ENCODE peak calls at places on chromosome 9, in five cellular contexts. C, Y, P, D and J are unnamed samples.

GRCh38 chr9:21331676-21332402 is 3.4 kb downstream of the KLHL9 start:
- DNase-seq in C (no peak), Y (no peak), P (no peak), D (no peak), J (no peak)

GRCh38 chr9:21404146-21404545 is 4.8 kb upstream of the IFNA8 start:
- DNase-seq in C (no peak), Y (no peak), P (no peak), D (no peak), J (no peak)

GRCh38 chr9:11893331-11893730 is 799.9 kb upstream of the TYRP1 start:
- DNase-seq in C (no peak), Y (no peak), P (no peak), D (no peak), J (no peak)

GRCh38 chr9:16262467-16263261 is 607.8 kb downstream of the BNC2 start:
- DNase-seq in C (no peak), Y (no peak), P (no peak), D (no peak), J (no peak)

GRCh38 chr9:97847474-97848236 is 5.4 kb upstream of the FOXE1 start:
- DNase-seq in C (no peak), Y (no peak), P (no peak), D (no peak), J (no peak)

GRCh38 chr9:134716067-134716466 is 74.5 kb downstream of the COL5A1 start:
- DNase-seq in C (no peak), Y (no peak), P (no peak), D (no peak), J (no peak)

GRCh38 chr9:16329699-16330113 is 540.8 kb downstream of the BNC2 start:
- DNase-seq in C (no peak), Y (no peak), P (peak; percentile 80), D (no peak), J (no peak)

GRCh38 chr9:133355881-133356357 is 368 bp downstream of the SURF1 start:
- DNase-seq in C (no peak), Y (no peak), P (no peak), D (no peak), J (no peak)

GRCh38 chr9:79809931-79810330 is 238.2 kb downstream of the TLE4 start:
- DNase-seq in C (no peak), Y (no peak), P (no peak), D (peak; percentile 5), J (no peak)

GRCh38 chr9:132488611-132489010 is 78.6 kb downstream of the CFAP77 start:
- DNase-seq in C (no peak), Y (no peak), P (no peak), D (no peak), J (no peak)

GRCh38 chr9:70340572-70340971 is 73.9 kb downstream of the KLF9 start:
- DNase-seq in C (no peak), Y (no peak), P (no peak), D (peak; percentile 18), J (no peak)

GRCh38 chr9:135165003-135165711 is 77.7 kb downstream of the OLFM1 start:
- DNase-seq in C (no peak), Y (no peak), P (no peak), D (no peak), J (no peak)

GRCh38 chr9:127676636-127677035 is 30.2 kb upstream of the CFAP157 start:
- DNase-seq in C (no peak), Y (no peak), P (no peak), D (no peak), J (no peak)

GRCh38 chr9:70510157-70510770 is 95.8 kb upstream of the KLF9 start:
- DNase-seq in C (peak; percentile 56), Y (no peak), P (peak; percentile 70), D (peak; percentile 20), J (no peak)

GRCh38 chr9:131255731-131256197 is 20.5 kb downstream of the FAM78A start:
- DNase-seq in C (no peak), Y (no peak), P (no peak), D (no peak), J (no peak)

GRCh38 chr9:126299706-126300276 is 26.8 kb upstream of the MVB12B start:
- DNase-seq in C (no peak), Y (no peak), P (no peak), D (no peak), J (peak; percentile 42)

GRCh38 chr9:98993570-98993945 is 49.9 kb downstream of the COL15A1 start:
- DNase-seq in C (no peak), Y (no peak), P (no peak), D (no peak), J (no peak)

GRCh38 chr9:34072410-34072809 is 23.7 kb upstream of the UBAP2 start:
- DNase-seq in C (peak; percentile 26), Y (no peak), P (no peak), D (no peak), J (no peak)

GRCh38 chr9:112705773-112706427 is 12.0 kb downstream of the INIP start:
- DNase-seq in C (peak; percentile 36), Y (no peak), P (no peak), D (no peak), J (no peak)

GRCh38 chr9:98215821-98216220 is 23.4 kb upstream of the CORO2A start:
- DNase-seq in C (no peak), Y (no peak), P (no peak), D (peak; percentile 70), J (no peak)

DNA sequence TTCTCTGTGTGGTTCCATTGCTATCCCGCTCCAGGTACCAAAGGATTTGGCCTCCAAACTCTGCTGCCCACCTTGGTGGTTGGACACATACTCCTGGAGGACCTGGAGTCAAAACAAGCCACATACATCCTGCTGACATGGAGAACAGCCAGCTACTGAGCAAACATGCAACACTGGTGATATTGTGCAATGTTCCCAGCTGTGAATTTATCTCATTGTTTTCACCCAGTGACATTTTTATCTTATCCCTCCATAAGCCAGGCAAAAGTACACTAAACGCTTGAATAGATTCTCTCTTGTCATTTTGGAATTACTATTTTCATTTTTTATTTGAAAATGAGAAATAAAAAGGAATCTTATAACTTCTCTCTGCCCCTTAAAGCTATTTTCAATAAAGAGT is 11.1 kb upstream of the CTSL start:
- DNase-seq in C (peak; percentile 68), Y (peak; percentile 87), P (no peak), D (peak; percentile 41), J (peak; percentile 78)
- TF ChIP-seq EP300 in C (no peak), Y (peak; percentile 73), P (peak; percentile 34), D (peak; percentile 69), J (peak; percentile 87)

DNA sequence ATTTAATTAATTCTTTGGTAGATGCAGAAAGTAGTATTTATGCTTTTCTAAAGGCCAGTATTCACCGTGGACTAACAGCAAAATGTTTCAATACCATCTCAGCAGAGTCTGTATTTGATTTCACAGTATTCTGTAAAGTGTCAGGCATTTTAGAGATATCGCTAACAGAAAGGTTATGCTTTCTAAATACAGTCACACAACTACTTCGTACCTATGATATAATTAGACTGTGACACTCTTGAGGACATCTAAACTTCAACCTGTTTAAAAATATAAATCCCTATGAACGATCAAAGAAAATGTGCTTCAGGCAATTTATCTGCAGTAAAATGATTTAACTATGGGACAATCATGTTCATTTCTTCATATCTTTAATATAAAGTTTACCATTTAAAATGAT is 41.7 kb upstream of the JAK2 start:
- DNase-seq in C (no peak), Y (no peak), P (no peak), D (no peak), J (no peak)
- H3K27ac ChIP-seq in C (peak overlapping the region; percentile 76), Y (no peak overlapping the region), P (no peak overlapping the region), D (no peak overlapping the region), J (no peak overlapping the region)

GRCh38 chr9:130199605-130200004 is 27.4 kb downstream of the NCS1 start:
- DNase-seq in C (no peak), Y (no peak), P (no peak), D (no peak), J (no peak)

GRCh38 chr9:130197386-130197785 is 25.2 kb downstream of the NCS1 start:
- DNase-seq in C (no peak), Y (no peak), P (no peak), D (no peak), J (no peak)

GRCh38 chr9:130196643-130197042 is 24.4 kb downstream of the NCS1 start:
- DNase-seq in C (peak; percentile 38), Y (no peak), P (no peak), D (no peak), J (no peak)

GRCh38 chr9:130198501-130199179 is 26.4 kb downstream of the NCS1 start:
- DNase-seq in C (no peak), Y (no peak), P (no peak), D (no peak), J (no peak)

DNA sequence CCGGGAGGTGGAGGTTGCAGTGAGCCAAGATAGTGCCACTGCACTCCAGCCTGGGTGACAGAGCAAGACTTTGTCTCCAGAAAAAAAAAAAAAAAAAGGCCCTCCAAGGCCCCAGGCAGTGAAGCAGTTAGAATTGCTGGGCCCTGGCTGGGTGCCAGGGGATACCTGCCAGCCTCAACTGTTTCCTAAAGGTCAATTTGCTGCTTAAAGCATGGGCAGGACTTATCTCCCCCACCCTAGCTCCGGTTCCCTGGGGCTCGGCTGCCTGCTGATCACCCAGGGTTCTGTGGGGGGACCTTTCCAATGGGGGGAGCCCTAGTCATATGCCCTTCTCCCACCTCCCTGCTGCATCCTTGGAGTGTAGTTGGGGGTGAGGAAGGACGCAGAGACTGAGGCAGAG is 25.7 kb downstream of the NCS1 start:
- DNase-seq in C (peak; percentile 30), Y (no peak), P (no peak), D (no peak), J (no peak)
- TF ChIP-seq EP300 in C (no peak), Y (no peak), P (no peak), D (no peak), J (no peak)

GRCh38 chr9:36101916-36102741 is 34.4 kb upstream of the GLIPR2 start:
- DNase-seq in C (no peak), Y (no peak), P (no peak), D (peak; percentile 47), J (no peak)
- H3K27ac ChIP-seq in C (peak overlapping the region; percentile 41), Y (no peak overlapping the region), P (no peak overlapping the region), D (peak overlapping the region; percentile 26), J (no peak overlapping the region)